ENCODE peak calls at places on chromosomes 3 and 15, in four cellular contexts. C is spleen, N is K562, W is HCT116. S is an unnamed sample. For H3K4me1, the result is how much of the 10 kb centered on the place peaks cover.

GRCh38 chr3:196684548-196685407 is 27.3 kb downstream of the CEP19 start:
- DNase-seq in W (peak), C (peak), N (peak), S (peak)

GRCh38 chr3:187448674-187449073 is 80.5 kb downstream of the RTP4 start:
- DNase-seq in C (no peak), W (no peak), N (no peak), S (no peak)

GRCh38 chr15:50042775-50043174 is 76.3 kb downstream of the ATP8B4 start:
- DNase-seq in W (no peak), N (no peak), C (no peak), S (no peak)

GRCh38 chr3:182905623-182906022 is 74.7 kb downstream of the DCUN1D1 start:
- DNase-seq in N (no peak), C (no peak), W (no peak), S (no peak)

GRCh38 chr3:31364711-31365110 is 168.0 kb upstream of the STT3B start:
- DNase-seq in C (no peak), W (no peak), N (no peak), S (no peak)

GRCh38 chr3:14523792-14524191 is 16.4 kb downstream of the GRIP2 start:
- DNase-seq in N (no peak), W (no peak), C (no peak), S (no peak)

GRCh38 chr15:25743909-25744275 is 119.2 kb downstream of the ATP10A start:
- DNase-seq in N (no peak), W (no peak), C (no peak), S (no peak)

GRCh38 chr3:13124631-13125030 is 51.4 kb upstream of the IQSEC1 start:
- DNase-seq in C (peak), W (no peak), N (no peak), S (no peak)

GRCh38 chr3:194497799-194498575 is 11.2 kb upstream of the ATP13A3 start:
- DNase-seq in C (no peak), W (no peak), N (no peak), S (peak)

GRCh38 chr15:78195735-78196201 is 38.6 kb downstream of the ACSBG1 start:
- DNase-seq in N (peak), C (peak), W (no peak), S (peak)

GRCh38 chr3:154151969-154152368 is 30.8 kb downstream of the ARHGEF26 start:
- DNase-seq in N (no peak), W (no peak), C (no peak), S (no peak)

GRCh38 chr3:42747581-42747980 is 25.5 kb downstream of the CCDC13 start:
- DNase-seq in N (no peak), W (no peak), C (no peak), S (no peak)

GRCh38 chr3:49333091-49333490 is 6.8 kb downstream of the USP4 start:
- DNase-seq in N (no peak), W (no peak), C (peak), S (no peak)

GRCh38 chr3:168080022-168080421 is 15.7 kb downstream of the GOLIM4 start:
- DNase-seq in W (no peak), N (no peak), C (no peak), S (no peak)

GRCh38 chr3:168081171-168081771 is 14.5 kb downstream of the GOLIM4 start:
- DNase-seq in N (no peak), C (no peak), W (no peak), S (no peak)

GRCh38 chr3:168081856-168082255 is 13.9 kb downstream of the GOLIM4 start:
- DNase-seq in W (no peak), C (no peak), N (no peak), S (no peak)

GRCh38 chr3:168077091-168077490 is 18.6 kb downstream of the GOLIM4 start:
- DNase-seq in C (no peak), W (no peak), N (no peak), S (no peak)

DNA sequence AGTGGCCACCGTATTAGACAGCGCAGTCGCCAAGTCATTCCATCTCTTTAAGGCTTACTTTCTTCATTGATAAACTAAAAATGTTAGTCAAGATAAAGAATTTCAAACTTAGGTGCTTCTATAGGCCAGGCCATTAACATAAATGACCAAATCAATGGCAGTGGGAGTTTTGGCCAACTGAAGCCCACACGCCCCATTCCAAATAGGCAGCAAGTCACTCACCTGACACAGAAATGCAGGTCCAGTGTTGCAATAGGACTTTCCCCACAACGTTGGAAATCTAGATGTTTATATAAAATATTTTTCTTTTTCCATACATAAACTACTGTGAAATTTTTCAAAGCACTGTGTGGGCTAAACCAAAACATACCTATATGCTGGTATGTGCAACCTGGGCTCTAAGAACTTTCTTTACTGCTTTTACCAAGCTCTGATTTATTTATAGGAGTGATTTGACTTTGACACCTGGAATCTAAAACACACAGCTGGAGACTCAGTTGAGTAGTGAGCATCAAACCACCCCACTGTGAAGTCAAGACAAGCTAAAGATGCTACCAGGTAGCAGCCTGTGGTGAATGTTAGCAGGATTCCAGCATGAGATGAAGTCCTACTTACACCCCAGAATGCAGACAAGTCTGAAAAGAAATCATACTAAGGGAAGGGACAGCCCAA is 15.1 kb downstream of the GOLIM4 start:
- DNase-seq in C (no peak), W (no peak), N (no peak), S (no peak)
- TF ChIP-seq POLR2AphosphoS5 in C (no peak), W (no peak), N (no peak), S (no peak)

GRCh38 chr3:58000306-58000705 is 7.9 kb upstream of the FLNB start:
- DNase-seq in N (no peak), C (no peak), W (no peak), S (no peak)

GRCh38 chr3:58003093-58003492 is 5.1 kb upstream of the FLNB start:
- DNase-seq in C (no peak), N (peak), W (no peak), S (no peak)

GRCh38 chr3:57999423-58000115 is 8.7 kb upstream of the FLNB start:
- DNase-seq in W (no peak), N (no peak), C (no peak), S (no peak)

GRCh38 chr3:58001979-58002378 is 6.2 kb upstream of the FLNB start:
- DNase-seq in W (no peak), N (no peak), C (peak), S (no peak)

GRCh38 chr3:58000713-58001467 is 7.3 kb upstream of the FLNB start:
- DNase-seq in C (no peak), W (no peak), N (peak), S (peak)
- H3K4me1 ChIP-seq in C (under half), W (under half), N (under half), S (under half)

GRCh38 chr3:60351481-60351880 is 899.8 kb downstream of the FHIT start:
- DNase-seq in N (no peak), C (no peak), W (no peak), S (no peak)
- TF ChIP-seq POLR2AphosphoS5 in N (no peak), C (no peak), W (no peak), S (no peak)

GRCh38 chr3:123409443-123410148 is 39.3 kb downstream of the ADCY5 start:
- DNase-seq in C (no peak), W (no peak), N (no peak), S (peak)
- H3K4me1 ChIP-seq in C (under half), W (under half), N (under half), S (half or more)

GRCh38 chr15:90046846-90047481 is 45.8 kb downstream of the ZNF710 start:
- DNase-seq in N (no peak), W (no peak), C (no peak), S (peak)

GRCh38 chr15:90049030-90049429 is 47.9 kb downstream of the ZNF710 start:
- DNase-seq in W (no peak), C (no peak), N (no peak), S (no peak)

GRCh38 chr15:90049666-90050604 is 48.8 kb downstream of the ZNF710 start:
- DNase-seq in N (no peak), W (no peak), C (no peak), S (no peak)

GRCh38 chr15:90046289-90046688 is 45.2 kb downstream of the ZNF710 start:
- DNase-seq in W (no peak), N (no peak), C (no peak), S (no peak)

GRCh38 chr15:90047956-90048575 is 46.9 kb downstream of the ZNF710 start:
- DNase-seq in C (no peak), N (no peak), W (no peak), S (no peak)
- TF ChIP-seq POLR2AphosphoS5 in C (no peak), N (no peak), W (no peak), S (no peak)

GRCh38 chr15:31302778-31303433 is 23.7 kb upstream of the KLF13 start:
- DNase-seq in C (peak), N (peak), W (no peak), S (no peak)

GRCh38 chr15:31303434-31304073 is 23.1 kb upstream of the KLF13 start:
- DNase-seq in N (peak), W (no peak), C (peak), S (peak)

GRCh38 chr15:31300981-31301686 is 25.5 kb upstream of the KLF13 start:
- DNase-seq in W (no peak), N (no peak), C (no peak), S (no peak)

GRCh38 chr15:31301687-31301990 is 25.0 kb upstream of the KLF13 start:
- DNase-seq in C (no peak), N (no peak), W (no peak), S (no peak)

GRCh38 chr15:31302029-31302657 is 24.5 kb upstream of the KLF13 start:
- DNase-seq in N (no peak), C (no peak), W (no peak), S (no peak)
- H3K4me1 ChIP-seq in N (under half), C (under half), W (under half), S (under half)

GRCh38 chr3:52070724-52071621 is 14.6 kb upstream of the DUSP7 start:
- DNase-seq in W (no peak), C (no peak), N (no peak), S (no peak)
- TF ChIP-seq POLR2AphosphoS5 in W (no peak), C (peak), N (no peak), S (no peak)

GRCh38 chr15:74621546-74621920 is 5.9 kb downstream of the CLK3 start:
- DNase-seq in C (peak), W (no peak), N (no peak), S (no peak)

GRCh38 chr15:74622758-74623157 is 7.1 kb downstream of the CLK3 start:
- DNase-seq in W (no peak), C (peak), N (no peak), S (no peak)

GRCh38 chr15:74619916-74620635 is 4.4 kb downstream of the CLK3 start:
- DNase-seq in N (no peak), C (peak), W (no peak), S (no peak)

GRCh38 chr15:74620636-74621545 is 5.3 kb downstream of the CLK3 start:
- DNase-seq in N (peak), C (peak), W (peak), S (peak)

DNA sequence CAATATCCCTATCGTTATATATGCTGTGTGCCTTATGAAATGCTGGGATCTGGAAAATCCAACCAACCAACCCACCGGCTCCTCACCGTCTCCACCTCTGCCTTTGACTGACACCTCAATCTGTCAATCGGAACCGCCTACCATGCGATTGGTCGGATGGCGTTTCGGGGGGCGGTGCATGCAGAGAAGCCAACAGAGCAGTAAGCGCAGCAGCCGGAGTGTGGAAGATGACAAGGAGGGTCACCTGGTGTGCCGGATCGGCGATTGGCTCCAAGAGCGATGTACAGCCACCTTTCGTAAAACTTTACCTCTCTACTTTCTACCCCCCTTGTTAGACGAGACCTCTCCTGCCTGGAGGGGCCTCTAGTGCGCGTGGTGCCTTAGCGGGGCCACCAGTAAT is 6.3 kb downstream of the CLK3 start:
- DNase-seq in W (no peak), N (peak), C (peak), S (no peak)
- H3K4me1 ChIP-seq in W (under half), N (under half), C (under half), S (under half)

DNA sequence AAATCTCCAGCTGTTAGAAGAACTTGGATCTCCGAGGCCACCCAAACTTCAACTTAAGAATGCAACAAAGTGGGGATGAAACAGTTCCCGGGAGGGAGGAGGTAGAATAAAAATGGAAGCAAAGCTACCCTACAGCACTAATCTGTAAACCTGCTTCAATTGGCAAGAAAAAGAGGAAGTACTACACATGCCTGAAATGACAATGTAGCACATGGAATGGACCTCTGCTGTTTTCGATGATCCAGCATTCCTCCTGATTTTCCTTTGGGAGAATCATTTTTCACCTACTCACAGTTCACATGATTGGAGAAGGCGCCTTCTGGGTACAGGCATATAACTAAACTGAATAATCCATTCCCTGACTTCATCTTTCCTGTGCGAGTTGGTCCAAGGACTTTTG is 1081.5 kb downstream of the FHIT start:
- DNase-seq in W (no peak), C (no peak), N (no peak), S (no peak)
- TF ChIP-seq POLR2AphosphoS5 in W (no peak), C (no peak), N (no peak), S (no peak)

GRCh38 chr3:2976212-2976611 is 134.0 kb downstream of the IL5RA start:
- DNase-seq in W (no peak), N (no peak), C (no peak), S (no peak)
- H3K4me1 ChIP-seq in W (under half), N (under half), C (under half), S (under half)

S was measured in transverse colon.